ENCODE peak calls at places on chromosomes 7 and 10, in four cellular contexts. One of them, this sample, is unnamed.

GRCh38 chr10:60170250-60170649 is 219.4 kb downstream of the ANK3 start:
- DNase-seq in AG04449: no peak
- DNase-seq in HepG2: no peak
- DNase-seq in body of pancreas: no peak
- DNase-seq in this sample: no peak

GRCh38 chr10:31358688-31359330 is 39.8 kb downstream of the ZEB1 start:
- DNase-seq in AG04449: no peak
- DNase-seq in HepG2: no peak
- DNase-seq in body of pancreas: no peak
- DNase-seq in this sample: no peak

GRCh38 chr10:132204781-132205473 is 18.2 kb downstream of the DPYSL4 start:
- DNase-seq in AG04449: no peak
- DNase-seq in HepG2: peak; percentile 28
- DNase-seq in body of pancreas: no peak
- DNase-seq in this sample: no peak

GRCh38 chr7:137538361-137538762 is 194.8 kb upstream of the PTN start:
- DNase-seq in AG04449: peak; percentile 38
- DNase-seq in HepG2: no peak
- DNase-seq in body of pancreas: no peak
- DNase-seq in this sample: no peak

GRCh38 chr7:74653686-74654181 is 3.8 kb upstream of the GTF2I start:
- DNase-seq in AG04449: no peak
- DNase-seq in HepG2: peak; percentile 97
- DNase-seq in body of pancreas: no peak
- DNase-seq in this sample: no peak

GRCh38 chr7:156920076-156920475 is 27.1 kb upstream of the LMBR1 start:
- DNase-seq in AG04449: no peak
- DNase-seq in HepG2: no peak
- DNase-seq in body of pancreas: no peak
- DNase-seq in this sample: no peak

GRCh38 chr7:28483112-28483511 is 70.8 kb downstream of the CREB5 start:
- DNase-seq in AG04449: no peak
- DNase-seq in HepG2: no peak
- DNase-seq in body of pancreas: no peak
- DNase-seq in this sample: no peak

GRCh38 chr10:71984798-71985388 is 20.7 kb downstream of the CHST3 start:
- DNase-seq in AG04449: no peak
- DNase-seq in HepG2: no peak
- DNase-seq in body of pancreas: no peak
- DNase-seq in this sample: no peak

GRCh38 chr7:27031289-27032172 is 64.3 kb downstream of the HOXA1 start:
- DNase-seq in AG04449: peak; percentile 33
- DNase-seq in HepG2: no peak
- DNase-seq in body of pancreas: no peak
- DNase-seq in this sample: no peak

GRCh38 chr7:135980665-135981180 is 3.6 kb upstream of the MTPN start:
- DNase-seq in AG04449: no peak
- DNase-seq in HepG2: no peak
- DNase-seq in body of pancreas: no peak
- DNase-seq in this sample: no peak

GRCh38 chr7:40808409-40808942 is 673.7 kb downstream of the SUGCT start:
- DNase-seq in AG04449: peak; percentile 100
- DNase-seq in HepG2: no peak
- DNase-seq in body of pancreas: no peak
- DNase-seq in this sample: no peak

GRCh38 chr7:2116903-2117680 is 115.7 kb downstream of the MAD1L1 start:
- DNase-seq in AG04449: no peak
- DNase-seq in HepG2: no peak
- DNase-seq in body of pancreas: no peak
- DNase-seq in this sample: no peak

GRCh38 chr10:49252313-49253034 is 46.5 kb upstream of the C10orf71 start:
- DNase-seq in AG04449: no peak
- DNase-seq in HepG2: no peak
- DNase-seq in body of pancreas: no peak
- DNase-seq in this sample: no peak

GRCh38 chr7:128835231-128835751 is 5.1 kb downstream of the FLNC start:
- DNase-seq in AG04449: no peak
- DNase-seq in HepG2: no peak
- DNase-seq in body of pancreas: no peak
- DNase-seq in this sample: no peak

DNA sequence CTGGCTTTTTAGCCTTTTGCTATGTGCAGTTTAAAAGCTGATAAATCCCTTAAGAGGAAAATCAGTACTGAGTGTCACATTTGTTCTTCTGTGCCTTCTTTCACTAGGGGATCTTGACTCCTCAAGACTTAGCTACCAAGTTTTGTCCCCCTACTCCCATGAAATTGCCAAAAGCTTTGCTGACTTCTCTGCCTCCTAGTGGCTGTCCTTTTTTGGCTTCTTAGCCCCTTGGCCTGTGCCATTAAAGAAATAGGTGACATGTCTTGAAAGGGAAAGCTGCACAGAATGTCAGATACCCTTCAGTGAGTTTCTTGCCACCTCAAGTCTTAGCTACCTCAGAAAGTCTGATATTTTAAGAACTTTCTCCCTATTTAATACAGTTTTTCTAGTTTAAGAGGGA is 10.5 kb downstream of the MKLN1 start:
- DNase-seq in AG04449: no peak
- DNase-seq in HepG2: no peak
- DNase-seq in body of pancreas: no peak
- DNase-seq in this sample: no peak
- TF ChIP-seq CTCF in AG04449: no peak
- TF ChIP-seq CTCF in HepG2: peak; percentile 19
- TF ChIP-seq CTCF in body of pancreas: no peak
- TF ChIP-seq CTCF in this sample: no peak

GRCh38 chr7:130958846-130959245 is 224.8 kb upstream of the KLF14 start:
- DNase-seq in AG04449: no peak
- DNase-seq in HepG2: no peak
- DNase-seq in body of pancreas: no peak
- DNase-seq in this sample: no peak
- H3K4me3 ChIP-seq in AG04449: peak overlapping the region; percentile 10
- H3K4me3 ChIP-seq in HepG2: no peak overlapping the region
- H3K4me3 ChIP-seq in body of pancreas: no peak overlapping the region
- H3K4me3 ChIP-seq in this sample: no peak overlapping the region

GRCh38 chr7:71350680-71351079 is 218.7 kb downstream of the GALNT17 start:
- DNase-seq in AG04449: no peak
- DNase-seq in HepG2: no peak
- DNase-seq in body of pancreas: peak; percentile 38
- DNase-seq in this sample: no peak
- TF ChIP-seq CTCF in AG04449: no peak
- TF ChIP-seq CTCF in HepG2: no peak
- TF ChIP-seq CTCF in body of pancreas: no peak
- TF ChIP-seq CTCF in this sample: no peak

GRCh38 chr7:55048221-55048859 is 29.5 kb downstream of the EGFR start:
- DNase-seq in AG04449: no peak
- DNase-seq in HepG2: peak; percentile 75
- DNase-seq in body of pancreas: peak; percentile 38
- DNase-seq in this sample: no peak

GRCh38 chr7:55043691-55044090 is 24.9 kb downstream of the EGFR start:
- DNase-seq in AG04449: no peak
- DNase-seq in HepG2: no peak
- DNase-seq in body of pancreas: no peak
- DNase-seq in this sample: no peak

GRCh38 chr7:55044791-55045190 is 26.0 kb downstream of the EGFR start:
- DNase-seq in AG04449: no peak
- DNase-seq in HepG2: no peak
- DNase-seq in body of pancreas: no peak
- DNase-seq in this sample: peak; percentile 34

GRCh38 chr7:55046582-55047347 is 27.9 kb downstream of the EGFR start:
- DNase-seq in AG04449: no peak
- DNase-seq in HepG2: no peak
- DNase-seq in body of pancreas: no peak
- DNase-seq in this sample: no peak

DNA sequence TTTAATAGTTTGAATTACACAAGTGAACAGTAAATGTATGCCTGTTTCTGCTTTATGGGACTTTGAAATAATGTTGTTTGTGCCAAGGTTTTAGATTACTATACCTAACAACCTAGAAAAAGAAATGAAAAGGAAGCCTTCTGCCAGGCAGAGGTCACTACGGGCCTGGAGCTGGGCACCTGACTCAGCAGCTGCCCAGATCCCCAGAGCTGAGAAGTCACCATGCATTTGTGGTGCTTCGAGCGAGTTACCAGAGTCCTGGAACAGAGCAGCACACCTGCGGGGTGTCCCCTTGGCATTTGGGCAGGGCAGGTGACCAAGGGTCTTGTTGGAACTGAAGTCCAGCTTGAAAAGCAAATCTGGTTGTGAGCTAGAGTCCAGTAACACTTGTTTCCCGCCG is 25.5 kb downstream of the EGFR start:
- DNase-seq in AG04449: no peak
- DNase-seq in HepG2: no peak
- DNase-seq in body of pancreas: no peak
- DNase-seq in this sample: no peak
- H3K4me3 ChIP-seq in AG04449: no peak overlapping the region
- H3K4me3 ChIP-seq in HepG2: no peak overlapping the region
- H3K4me3 ChIP-seq in body of pancreas: no peak overlapping the region
- H3K4me3 ChIP-seq in this sample: no peak overlapping the region

DNA sequence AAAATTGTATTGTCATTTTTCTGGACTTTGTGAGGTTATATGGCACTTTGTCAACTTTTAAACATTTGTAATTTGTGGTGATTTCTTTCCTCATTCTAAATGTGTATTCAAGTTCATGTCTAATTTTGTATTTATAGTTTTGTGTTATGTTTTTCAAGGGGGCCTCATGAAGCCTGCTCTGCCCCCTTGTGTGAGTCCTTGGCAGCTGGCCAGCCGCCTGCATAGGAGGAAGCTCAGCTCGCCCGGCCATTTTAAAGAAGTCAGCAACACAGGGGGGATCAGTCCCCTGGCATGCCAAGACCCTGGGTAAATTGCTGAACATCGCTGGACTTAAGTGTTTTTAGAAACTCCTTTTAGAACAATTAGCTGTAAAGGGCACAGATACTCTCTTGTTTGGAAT is 122.9 kb downstream of the ANLN start:
- DNase-seq in AG04449: no peak
- DNase-seq in HepG2: no peak
- DNase-seq in body of pancreas: no peak
- DNase-seq in this sample: no peak
- TF ChIP-seq CTCF in AG04449: no peak
- TF ChIP-seq CTCF in HepG2: no peak
- TF ChIP-seq CTCF in body of pancreas: no peak
- TF ChIP-seq CTCF in this sample: no peak

GRCh38 chr7:25852249-25852994 is 299.6 kb upstream of the NFE2L3 start:
- DNase-seq in AG04449: no peak
- DNase-seq in HepG2: no peak
- DNase-seq in body of pancreas: no peak
- DNase-seq in this sample: no peak
- H3K4me3 ChIP-seq in AG04449: peak overlapping the region; percentile 4
- H3K4me3 ChIP-seq in HepG2: no peak overlapping the region
- H3K4me3 ChIP-seq in body of pancreas: no peak overlapping the region
- H3K4me3 ChIP-seq in this sample: peak overlapping the region; percentile 12

GRCh38 chr10:103333934-103334520 is 16.9 kb downstream of the PCGF6 start:
- DNase-seq in AG04449: no peak
- DNase-seq in HepG2: peak; percentile 10
- DNase-seq in body of pancreas: no peak
- DNase-seq in this sample: no peak
- TF ChIP-seq CTCF in AG04449: peak; percentile 20
- TF ChIP-seq CTCF in HepG2: peak; percentile 40
- TF ChIP-seq CTCF in body of pancreas: peak; percentile 45
- TF ChIP-seq CTCF in this sample: peak; percentile 62

GRCh38 chr10:89327803-89328441 is at the start of gene IFIT3:
- DNase-seq in AG04449: peak; percentile 83
- DNase-seq in HepG2: peak; percentile 38
- DNase-seq in body of pancreas: peak; percentile 45
- DNase-seq in this sample: no peak
- H3K4me3 ChIP-seq in AG04449: peak within 1 kb of the TSS; percentile 61
- H3K4me3 ChIP-seq in HepG2: peak within 1 kb of the TSS; percentile 69
- H3K4me3 ChIP-seq in body of pancreas: no peak within 1 kb of the TSS
- H3K4me3 ChIP-seq in this sample: peak within 1 kb of the TSS; percentile 44

This sample was measured in retinal pigment epithelial cell.